ENCODE peak calls at places on chromosome 13, in seven cellular contexts. O is sigmoid colon, B is transverse colon, P is suprapubic skin, F is A549, J is HepG2, K is upper lobe of left lung. M is an unnamed sample. For H3K4me1, the result is how much of the 10 kb centered on the place peaks cover.

GRCh38 chr13:102960959-102961358 is 105.3 kb downstream of the SLC10A2 start:
- DNase-seq in P (no peak), K (no peak), O (no peak), B (no peak), J (no peak), F (no peak), M (no peak)

GRCh38 chr13:111904701-111905608 is 162.0 kb upstream of the SOX1 start:
- DNase-seq in J (no peak), P (peak), O (peak), B (no peak), F (no peak), K (no peak), M (no peak)

GRCh38 chr13:25249001-25249543 is 38.2 kb downstream of the MTMR6 start:
- DNase-seq in K (no peak), O (no peak), B (no peak), J (peak), F (peak), P (no peak), M (no peak)

GRCh38 chr13:51071493-51071892 is 39.6 kb downstream of the C13orf42 start:
- DNase-seq in K (no peak), O (no peak), J (no peak), P (no peak), F (no peak), B (no peak), M (no peak)

GRCh38 chr13:79654520-79654919 is 173.6 kb downstream of the NDFIP2 start:
- DNase-seq in K (no peak), P (no peak), F (no peak), O (no peak), J (no peak), B (no peak), M (no peak)

GRCh38 chr13:50531917-50532899 is 311.3 kb downstream of the DLEU7 start:
- DNase-seq in J (no peak), B (no peak), O (no peak), P (no peak), K (no peak), F (peak), M (no peak)

GRCh38 chr13:23703241-23703640 is 133.0 kb downstream of the TNFRSF19 start:
- DNase-seq in J (no peak), B (no peak), P (no peak), F (no peak), O (no peak), K (peak), M (no peak)

GRCh38 chr13:106357198-106357597 is 178.3 kb downstream of the EFNB2 start:
- DNase-seq in O (no peak), F (no peak), P (no peak), J (no peak), K (no peak), B (no peak), M (no peak)

GRCh38 chr13:22926176-22927007 is 254.4 kb upstream of the SGCG start:
- DNase-seq in B (peak), K (peak), O (peak), J (no peak), P (peak), F (no peak), M (peak)

GRCh38 chr13:109123971-109124370 is 494.6 kb downstream of the MYO16 start:
- DNase-seq in K (no peak), F (no peak), J (no peak), O (no peak), P (no peak), B (no peak), M (no peak)

GRCh38 chr13:49936943-49937273 is 768 bp upstream of the SPRYD7 start:
- DNase-seq in J (no peak), F (no peak), B (no peak), P (no peak), K (peak), O (no peak), M (no peak)

GRCh38 chr13:28630864-28631263 is 28.1 kb upstream of the POMP start:
- DNase-seq in P (no peak), K (no peak), F (no peak), O (no peak), J (no peak), B (no peak), M (no peak)

GRCh38 chr13:27997904-27998522 is 9.5 kb upstream of the URAD start:
- DNase-seq in P (no peak), J (peak), B (peak), F (peak), K (no peak), O (no peak), M (no peak)

GRCh38 chr13:109764474-109765292 is 21.7 kb downstream of the IRS2 start:
- DNase-seq in K (no peak), B (no peak), F (no peak), J (no peak), P (no peak), O (no peak), M (no peak)

GRCh38 chr13:49443327-49443688 is 556 bp downstream of the CAB39L start:
- DNase-seq in B (no peak), F (peak), P (no peak), K (no peak), O (no peak), J (peak), M (no peak)

GRCh38 chr13:46831588-46832194 is 34.7 kb upstream of the ESD start:
- DNase-seq in J (peak), O (no peak), P (no peak), B (peak), F (peak), K (no peak), M (no peak)

GRCh38 chr13:33793726-33794125 is 24.2 kb upstream of the RFC3 start:
- DNase-seq in J (no peak), O (no peak), K (no peak), P (no peak), B (no peak), F (no peak), M (no peak)

GRCh38 chr13:82654851-82655517 is 1227.3 kb downstream of the SLITRK1 start:
- DNase-seq in J (no peak), P (peak), O (peak), F (no peak), B (peak), K (peak), M (peak)

GRCh38 chr13:78897200-78897599 is 238.2 kb upstream of the OBI1 start:
- DNase-seq in B (no peak), P (no peak), J (no peak), F (no peak), O (no peak), K (no peak), M (no peak)

GRCh38 chr13:102999498-102999897 is 66.7 kb downstream of the SLC10A2 start:
- DNase-seq in B (no peak), F (no peak), K (no peak), O (no peak), P (no peak), J (no peak), M (no peak)

GRCh38 chr13:63110431-63110830 is 1694.8 kb upstream of the PCDH20 start:
- DNase-seq in O (no peak), J (no peak), P (no peak), K (no peak), B (no peak), F (no peak), M (no peak)

GRCh38 chr13:75359266-75359665 is 122.7 kb downstream of the TBC1D4 start:
- DNase-seq in K (no peak), O (no peak), B (no peak), P (no peak), J (no peak), F (peak), M (no peak)

GRCh38 chr13:105773887-105774538 is 761.4 kb downstream of the EFNB2 start:
- DNase-seq in J (peak), F (peak), B (no peak), P (no peak), O (no peak), K (no peak), M (no peak)

GRCh38 chr13:46797468-46798237 is 692 bp upstream of the ESD start:
- DNase-seq in B (no peak), P (no peak), J (peak), F (no peak), K (no peak), O (no peak), M (no peak)

GRCh38 chr13:80716610-80717081 is 375.7 kb upstream of the SPRY2 start:
- DNase-seq in K (no peak), F (no peak), J (no peak), O (peak), B (no peak), P (no peak), M (no peak)

GRCh38 chr13:110746443-110746842 is 32.9 kb downstream of the ING1 start:
- DNase-seq in B (no peak), P (no peak), F (no peak), J (no peak), K (no peak), O (no peak), M (no peak)

GRCh38 chr13:39023761-39024160 is 14.1 kb downstream of the PROSER1 start:
- DNase-seq in F (no peak), O (no peak), J (no peak), K (no peak), P (no peak), B (peak), M (no peak)

GRCh38 chr13:75647126-75647784 is 11.1 kb downstream of the LMO7 start:
- DNase-seq in F (no peak), B (no peak), J (no peak), K (no peak), P (no peak), O (no peak), M (no peak)

GRCh38 chr13:35771898-35772297 is 295.4 kb upstream of the MAB21L1 start:
- DNase-seq in K (no peak), O (no peak), J (no peak), P (no peak), F (no peak), B (no peak), M (no peak)

GRCh38 chr13:97122381-97122996 is 99.6 kb upstream of the MBNL2 start:
- DNase-seq in P (no peak), B (no peak), F (peak), K (no peak), J (no peak), O (no peak), M (no peak)

GRCh38 chr13:51785592-51786424 is 18.2 kb downstream of the DHRS12 start:
- DNase-seq in B (no peak), F (no peak), J (no peak), K (no peak), P (no peak), O (peak), M (no peak)

GRCh38 chr13:25688524-25688923 is 316.8 kb downstream of the ATP8A2 start:
- DNase-seq in F (no peak), K (no peak), O (no peak), J (no peak), B (no peak), P (no peak), M (no peak)

GRCh38 chr13:33548065-33548464 is 262.5 kb upstream of the STARD13 start:
- DNase-seq in P (no peak), O (no peak), K (no peak), B (no peak), F (no peak), J (no peak), M (no peak)

GRCh38 chr13:80931118-80931517 is 590.2 kb upstream of the SPRY2 start:
- DNase-seq in O (no peak), B (no peak), J (no peak), P (no peak), F (no peak), K (no peak), M (no peak)

GRCh38 chr13:103523853-103524252 is 457.6 kb upstream of the SLC10A2 start:
- DNase-seq in O (no peak), J (no peak), B (no peak), K (no peak), F (no peak), P (no peak), M (no peak)

GRCh38 chr13:28568286-28568685 is 73.4 kb upstream of the FLT1 start:
- DNase-seq in F (no peak), B (peak), P (no peak), K (no peak), O (peak), J (no peak), M (peak)

GRCh38 chr13:46341112-46341711 is 45.8 kb downstream of the RUBCNL start:
- DNase-seq in F (no peak), O (no peak), B (no peak), J (no peak), P (no peak), K (no peak), M (no peak)

GRCh38 chr13:113333076-113333475 is 30.9 kb downstream of the GRTP1 start:
- DNase-seq in F (no peak), J (no peak), P (no peak), K (no peak), O (no peak), B (no peak), M (no peak)

DNA sequence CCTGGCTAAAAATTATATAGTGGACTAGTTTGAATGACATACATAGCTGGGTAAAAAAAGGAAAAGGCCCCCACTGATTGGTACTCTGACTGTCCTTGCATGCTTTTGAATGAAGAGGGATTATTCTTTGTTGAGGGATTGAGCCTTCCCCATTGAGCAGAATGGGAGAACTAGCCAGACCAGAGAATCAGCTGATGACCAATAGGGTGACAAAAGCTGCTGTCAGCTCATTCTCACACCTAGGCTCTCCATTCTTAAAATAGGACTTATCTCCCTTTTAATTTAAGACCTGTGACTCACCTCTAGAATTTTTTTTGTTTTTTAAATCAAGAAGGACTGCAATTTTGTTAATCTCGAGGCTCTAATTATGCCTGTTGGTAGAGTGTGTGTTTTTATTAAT is 79.3 kb downstream of the CRYL1 start:
- DNase-seq in P (no peak), B (no peak), O (no peak), J (no peak), F (no peak), K (no peak), M (no peak)
- TF ChIP-seq CTCF in P (no peak), B (no peak), O (no peak), J (no peak), F (no peak), K (no peak), M (no peak)

DNA sequence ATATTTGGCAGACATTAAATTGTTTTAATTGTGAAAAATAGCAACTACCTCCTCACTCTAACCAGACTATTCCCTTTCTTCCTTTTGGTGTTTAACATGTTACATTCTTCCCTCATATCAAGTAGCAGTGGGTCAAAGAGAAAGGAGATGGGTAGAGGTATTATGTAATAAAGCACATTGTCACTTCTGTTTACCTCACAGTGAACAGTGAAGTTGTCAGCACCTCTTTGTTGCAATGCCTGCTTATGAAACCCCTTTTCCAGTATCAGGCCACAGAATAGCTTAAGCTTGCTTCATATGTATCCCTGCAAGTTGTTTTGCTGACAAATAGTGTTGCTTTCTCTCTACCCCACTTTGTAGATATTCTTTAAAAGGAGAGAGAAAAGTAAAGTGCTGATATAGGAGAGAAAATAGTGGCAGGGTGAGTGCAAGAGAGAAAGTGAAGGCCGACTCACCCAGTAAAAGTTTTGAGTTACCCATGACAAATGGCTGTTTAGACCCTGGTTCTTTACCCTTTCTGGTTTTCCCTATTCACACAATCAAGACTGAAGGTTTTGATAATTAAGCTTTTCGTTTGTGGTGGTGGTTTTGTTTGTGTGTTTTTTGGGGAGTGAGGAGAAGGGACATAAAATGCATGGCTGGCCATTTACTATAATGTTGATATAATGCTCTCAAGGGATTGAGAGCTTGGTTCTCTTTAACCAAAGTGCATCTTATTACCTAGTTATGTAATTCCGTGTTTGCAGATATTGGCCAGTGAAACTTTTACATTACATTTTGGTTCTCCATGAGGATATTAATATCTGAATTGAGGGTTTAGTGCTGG is 3.7 kb downstream of the ITM2B start:
- DNase-seq in J (no peak), F (no peak), K (no peak), O (no peak), B (no peak), P (no peak), M (no peak)
- H3K4me1 ChIP-seq in J (half or more), F (under half), K (half or more), O (half or more), B (under half), P (half or more), M (under half)

DNA sequence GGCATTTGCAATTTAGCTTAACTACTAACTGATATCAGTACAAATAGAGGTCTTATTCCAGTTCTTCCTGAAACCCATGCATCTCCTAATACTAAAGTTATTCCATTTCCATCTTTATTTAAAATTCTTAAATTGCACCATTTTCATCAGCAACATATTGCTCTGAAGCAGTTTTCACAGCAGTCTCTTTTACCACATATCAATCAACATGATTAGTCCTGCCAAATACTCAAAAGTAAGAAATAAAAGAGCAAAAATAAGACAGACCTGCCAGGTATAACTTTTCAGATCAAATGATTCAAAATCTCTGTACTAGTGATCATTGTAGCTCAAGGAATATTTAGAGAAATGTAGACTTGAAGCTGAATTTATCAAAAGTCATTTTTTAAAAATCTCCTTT is 141.7 kb downstream of the SLITRK1 start:
- DNase-seq in O (no peak), B (no peak), F (no peak), K (no peak), J (no peak), P (no peak), M (no peak)
- TF ChIP-seq EP300 in O (no peak), B (no peak), F (no peak), K (no peak), J (no peak), P (no peak), M (no peak)

DNA sequence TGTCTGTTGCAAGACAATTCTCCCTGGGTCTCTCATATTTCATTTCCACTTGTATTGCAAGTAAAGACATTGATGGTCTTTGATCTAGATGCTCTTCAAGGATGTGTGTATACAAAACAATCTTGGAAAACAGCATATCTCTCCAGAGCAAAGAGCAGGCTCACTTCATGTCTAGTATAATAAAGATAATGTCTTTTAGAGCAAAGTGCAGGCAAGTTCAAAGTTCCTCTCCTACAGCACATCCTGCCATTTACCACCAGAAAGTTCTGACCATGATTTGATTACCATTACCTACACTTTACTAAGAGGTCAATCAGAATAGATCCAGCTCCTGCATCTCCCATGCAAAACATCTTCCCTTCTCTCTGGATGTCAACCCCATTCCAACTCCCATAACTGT is 162.7 kb downstream of the DIAPH3 start:
- DNase-seq in F (no peak), B (no peak), P (no peak), K (no peak), J (no peak), O (no peak), M (no peak)
- TF ChIP-seq CTCF in F (no peak), B (no peak), P (no peak), K (no peak), J (no peak), O (no peak), M (no peak)

GRCh38 chr13:45196622-45197021 is 4.2 kb downstream of the KCTD4 start:
- DNase-seq in P (no peak), F (no peak), B (no peak), J (no peak), K (no peak), O (no peak), M (no peak)

GRCh38 chr13:45195421-45195820 is 5.4 kb downstream of the KCTD4 start:
- DNase-seq in B (no peak), O (no peak), P (no peak), F (no peak), K (no peak), J (no peak), M (no peak)

GRCh38 chr13:45194081-45194939 is 6.5 kb downstream of the KCTD4 start:
- DNase-seq in J (no peak), K (no peak), O (peak), F (peak), P (no peak), B (peak), M (peak)

GRCh38 chr13:45198041-45198440 is 2.8 kb downstream of the KCTD4 start:
- DNase-seq in F (no peak), P (no peak), B (no peak), J (no peak), O (no peak), K (no peak), M (no peak)

GRCh38 chr13:45196091-45196490 is 4.8 kb downstream of the KCTD4 start:
- DNase-seq in P (no peak), K (no peak), J (no peak), B (no peak), F (no peak), O (no peak), M (no peak)
- H3K4me1 ChIP-seq in P (under half), K (under half), J (under half), B (under half), F (under half), O (half or more), M (under half)

GRCh38 chr13:32425158-32425557 is 2.8 kb downstream of the N4BP2L1 start:
- DNase-seq in O (no peak), J (no peak), P (no peak), B (no peak), F (no peak), K (no peak), M (no peak)
- TF ChIP-seq EP300 in O (no peak), J (no peak), P (no peak), B (no peak), F (no peak), K (no peak), M (no peak)

GRCh38 chr13:99765869-99766268 is 205.7 kb downstream of the ZIC5 start:
- DNase-seq in O (no peak), K (no peak), J (no peak), P (no peak), B (no peak), F (no peak), M (no peak)

GRCh38 chr13:99768986-99769385 is 202.6 kb downstream of the ZIC5 start:
- DNase-seq in F (no peak), K (no peak), J (no peak), O (no peak), B (no peak), P (no peak), M (no peak)

DNA sequence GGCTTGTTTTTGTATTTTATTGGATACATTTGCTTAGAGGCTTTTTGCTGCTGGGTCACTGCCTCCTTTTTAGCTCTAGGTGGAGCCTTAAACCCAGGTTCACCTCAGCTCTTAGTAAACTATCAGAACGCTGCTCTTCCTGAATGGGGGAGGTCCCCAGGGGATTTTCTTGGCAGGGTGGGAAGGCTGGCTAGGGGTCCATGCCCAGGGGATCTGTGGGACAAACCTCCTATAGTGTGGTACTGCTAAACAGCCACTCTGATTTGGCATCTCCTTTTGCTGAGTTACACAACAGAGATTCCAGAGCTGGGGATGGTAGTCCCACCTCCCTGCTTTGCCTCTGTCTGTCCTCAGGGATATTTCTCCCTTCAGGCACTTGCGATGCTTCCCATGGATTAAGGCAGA is 204.9 kb downstream of the ZIC5 start:
- DNase-seq in K (no peak), F (no peak), O (no peak), J (peak), P (no peak), B (no peak), M (no peak)
- TF ChIP-seq CTCF in K (no peak), F (no peak), O (no peak), J (peak), P (no peak), B (no peak), M (no peak)

GRCh38 chr13:31588331-31588730 is 151.0 kb upstream of the RXFP2 start:
- DNase-seq in O (no peak), P (no peak), J (no peak), K (no peak), B (peak), F (no peak), M (no peak)
- H3K4me1 ChIP-seq in O (under half), P (under half), J (under half), K (under half), B (under half), F (under half), M (under half)